ENCODE peak calls at places on chromosomes 3 and 15, in four cellular contexts. X, U, P and S are unnamed samples.

GRCh38 chr3:46908294-46908985 is 30.9 kb downstream of the PTH1R start:
- DNase-seq in X (peak; percentile 56), U (peak; percentile 78), P (no peak), S (peak; percentile 42)

GRCh38 chr15:36370051-36370734 is 209.2 kb upstream of the CDIN1 start:
- DNase-seq in X (no peak), U (no peak), P (no peak), S (no peak)

GRCh38 chr3:186365202-186365974 is 3.4 kb upstream of the DGKG start:
- DNase-seq in X (no peak), U (peak; percentile 22), P (no peak), S (no peak)

GRCh38 chr3:193554790-193555189 is at the start of gene ATP13A4:
- DNase-seq in X (no peak), U (no peak), P (peak; percentile 49), S (peak; percentile 77)

GRCh38 chr15:60396560-60396963 is 1.2 kb downstream of the ANXA2 start:
- DNase-seq in X (no peak), U (no peak), P (no peak), S (no peak)

GRCh38 chr3:79139395-79140060 is 628.3 kb downstream of the ROBO1 start:
- DNase-seq in X (no peak), U (peak; percentile 59), P (peak; percentile 10), S (no peak)

GRCh38 chr15:42056934-42057743 is 36.3 kb upstream of the PLA2G4E start:
- DNase-seq in X (peak; percentile 92), U (peak; percentile 40), P (peak; percentile 95), S (peak; percentile 78)

GRCh38 chr15:66860844-66861243 is 158.8 kb downstream of the SMAD6 start:
- DNase-seq in X (no peak), U (no peak), P (no peak), S (no peak)

GRCh38 chr15:29934251-29934650 is 112.0 kb upstream of the TJP1 start:
- DNase-seq in X (no peak), U (peak; percentile 63), P (no peak), S (no peak)

GRCh38 chr15:79032656-79033055 is 57.9 kb downstream of the RASGRF1 start:
- DNase-seq in X (no peak), U (no peak), P (no peak), S (no peak)

GRCh38 chr15:69786136-69786701 is 311.5 kb downstream of the TLE3 start:
- DNase-seq in X (no peak), U (no peak), P (no peak), S (no peak)

GRCh38 chr3:123546133-123546755 is 38.6 kb downstream of the HACD2 start:
- DNase-seq in X (no peak), U (peak; percentile 43), P (no peak), S (no peak)

GRCh38 chr3:180102134-180102533 is 65.4 kb upstream of the PEX5L start:
- DNase-seq in X (no peak), U (no peak), P (peak; percentile 84), S (no peak)

GRCh38 chr15:99016680-99017321 is 9.2 kb upstream of the PGPEP1L start:
- DNase-seq in X (peak; percentile 72), U (no peak), P (peak; percentile 32), S (no peak)

GRCh38 chr3:148873270-148873927 is 8.3 kb downstream of the CPA3 start:
- DNase-seq in X (no peak), U (no peak), P (no peak), S (no peak)

GRCh38 chr15:27365441-27365840 is 394.5 kb downstream of the GABRG3 start:
- DNase-seq in X (no peak), U (no peak), P (no peak), S (no peak)

GRCh38 chr15:62853114-62853832 is 189.3 kb upstream of the TPM1 start:
- DNase-seq in X (no peak), U (no peak), P (no peak), S (no peak)

GRCh38 chr3:119401069-119401468 is 62.3 kb downstream of the TMEM39A start:
- DNase-seq in X (no peak), U (no peak), P (no peak), S (no peak)

GRCh38 chr3:128806588-128806987 is 72.8 kb upstream of the ACAD9 start:
- DNase-seq in X (no peak), U (no peak), P (no peak), S (no peak)

GRCh38 chr3:128804817-128805166 is 74.6 kb upstream of the ACAD9 start:
- DNase-seq in X (no peak), U (no peak), P (no peak), S (no peak)

GRCh38 chr3:128807186-128807830 is 72.1 kb upstream of the ACAD9 start:
- DNase-seq in X (no peak), U (no peak), P (no peak), S (no peak)

GRCh38 chr3:128804017-128804816 is 75.2 kb upstream of the ACAD9 start:
- DNase-seq in X (no peak), U (peak; percentile 23), P (peak; percentile 63), S (no peak)

DNA sequence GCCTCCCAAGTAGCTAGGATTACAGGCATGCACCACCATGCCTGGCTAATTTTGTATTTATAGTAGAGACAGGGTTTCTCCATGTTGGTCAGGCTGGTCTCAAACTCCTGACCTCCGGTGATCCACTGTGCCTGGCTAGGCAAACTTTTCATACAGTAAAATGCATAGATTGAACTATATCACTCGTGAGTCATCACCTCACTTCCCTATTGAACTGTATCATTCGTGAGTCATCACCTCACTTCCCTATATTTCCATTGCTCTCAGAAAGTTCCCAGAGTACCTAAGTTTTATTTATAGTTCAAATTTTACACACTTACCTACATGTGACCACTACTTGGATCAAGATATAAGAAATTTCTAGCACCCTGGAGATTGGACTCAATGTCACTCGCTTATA is 73.6 kb upstream of the ACAD9 start:
- DNase-seq in X (no peak), U (peak; percentile 29), P (no peak), S (no peak)
- H3K4me3 ChIP-seq in X (peak overlapping the region; percentile 50), U (no peak overlapping the region), P (no peak overlapping the region), S (no peak overlapping the region)

GRCh38 chr3:23763040-23763477 is 42.7 kb upstream of the UBE2E1 start:
- DNase-seq in X (no peak), U (no peak), P (no peak), S (no peak)
- H3K4me3 ChIP-seq in X (peak overlapping the region; percentile 48), U (peak overlapping the region; percentile 38), P (no peak overlapping the region), S (no peak overlapping the region)

DNA sequence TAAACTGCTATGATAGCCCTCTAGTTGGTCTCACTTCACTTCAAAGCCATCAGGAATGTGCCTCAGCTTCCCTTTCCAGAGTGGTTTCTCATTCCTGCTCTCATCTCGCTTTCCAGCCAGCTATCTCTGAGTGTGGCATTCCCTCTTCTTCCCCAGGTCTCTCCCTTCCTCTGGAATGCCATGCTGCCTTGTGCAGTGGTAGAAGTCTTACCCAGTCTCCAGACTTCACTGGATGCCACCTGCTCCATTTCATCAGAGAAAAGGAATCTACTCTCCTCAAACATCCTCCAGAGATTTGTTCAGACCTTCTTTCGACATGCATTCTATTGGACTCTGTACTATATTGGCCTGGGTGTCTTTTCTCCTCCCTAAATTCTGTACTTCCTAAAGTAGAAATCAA is 83.0 kb downstream of the AGBL1 start:
- DNase-seq in X (no peak), U (no peak), P (no peak), S (no peak)
- H3K4me3 ChIP-seq in X (no peak overlapping the region), U (no peak overlapping the region), P (no peak overlapping the region), S (no peak overlapping the region)

DNA sequence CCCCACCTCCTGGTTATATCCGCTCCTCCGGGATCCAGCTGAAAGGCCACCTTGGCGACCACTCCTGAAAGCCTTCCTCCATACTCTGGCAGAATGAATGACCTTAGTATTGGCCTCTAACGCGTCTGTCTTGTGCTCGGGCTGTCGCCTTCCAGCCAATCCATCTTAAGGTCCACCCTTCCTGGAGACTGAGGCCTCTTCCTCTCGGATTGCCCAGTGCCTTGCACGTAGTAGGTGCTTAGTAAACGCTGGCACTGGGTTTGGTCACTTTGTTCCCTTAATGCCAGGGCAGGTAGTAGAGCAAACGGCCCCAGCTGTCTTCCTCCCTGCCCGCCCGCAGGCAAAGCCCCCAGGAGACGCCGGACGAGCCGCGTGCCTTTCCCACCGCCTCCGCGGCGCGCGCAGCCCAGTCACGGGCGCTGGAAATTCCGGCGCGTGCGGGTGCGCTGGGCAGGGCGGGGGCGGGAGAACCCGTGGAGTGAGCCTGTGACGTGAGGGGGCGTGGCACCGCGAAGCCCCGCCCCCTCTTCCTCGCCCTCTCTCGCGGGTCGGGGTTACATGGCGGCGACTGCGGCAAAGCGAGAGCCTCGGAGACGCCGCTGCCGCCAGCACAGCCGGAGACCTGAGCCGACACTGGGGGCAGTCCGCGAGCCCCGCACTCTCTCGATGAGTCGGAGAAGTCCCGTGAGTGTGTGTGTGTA is at the start of gene MAPK6:
- DNase-seq in X (peak; percentile 97), U (peak; percentile 85), P (peak; percentile 89), S (peak; percentile 96)
- H3K4me3 ChIP-seq in X (peak within 1 kb of the TSS; percentile 65), U (peak within 1 kb of the TSS; percentile 93), P (peak within 1 kb of the TSS; percentile 77), S (peak within 1 kb of the TSS; percentile 40)

GRCh38 chr3:184562146-184562861 is 719 bp downstream of the EPHB3 start:
- DNase-seq in X (no peak), U (no peak), P (no peak), S (peak; percentile 61)

GRCh38 chr3:184560992-184561328 is 625 bp upstream of the EPHB3 start:
- DNase-seq in X (no peak), U (no peak), P (no peak), S (peak; percentile 43)

GRCh38 chr3:184560531-184560930 is 1.1 kb upstream of the EPHB3 start:
- DNase-seq in X (no peak), U (no peak), P (no peak), S (peak; percentile 46)

GRCh38 chr3:184562875-184563568 is 1.4 kb downstream of the EPHB3 start:
- DNase-seq in X (no peak), U (no peak), P (no peak), S (peak; percentile 60)

GRCh38 chr3:184561329-184562145 is at the start of gene EPHB3:
- DNase-seq in X (peak; percentile 99), U (peak; percentile 99), P (peak; percentile 100), S (peak; percentile 98)
- H3K4me3 ChIP-seq in X (peak within 1 kb of the TSS; percentile 70), U (peak within 1 kb of the TSS; percentile 49), P (peak within 1 kb of the TSS; percentile 59), S (peak within 1 kb of the TSS; percentile 35)

DNA sequence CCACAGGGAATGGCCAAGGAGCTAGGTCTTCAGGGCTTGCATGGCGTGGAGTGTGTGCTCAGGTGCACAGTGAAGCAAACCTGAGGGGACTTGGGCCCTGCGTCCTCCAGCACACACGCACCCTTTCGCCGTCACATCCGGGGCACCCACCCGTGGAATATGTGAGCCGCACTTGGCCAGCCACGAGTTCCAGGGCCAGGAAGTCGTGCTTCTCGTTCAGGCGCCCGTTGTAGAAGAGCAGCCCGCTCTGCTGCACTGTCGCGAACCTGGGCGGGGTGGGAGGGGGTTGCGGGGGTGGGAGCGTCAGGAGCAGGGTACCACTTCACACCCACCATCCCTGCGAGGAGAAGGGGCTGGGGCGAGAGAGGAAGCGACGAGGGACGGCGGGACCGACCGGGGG is 7.1 kb downstream of the CELSR3 start:
- DNase-seq in X (no peak), U (no peak), P (no peak), S (no peak)
- H3K4me3 ChIP-seq in X (peak overlapping the region; percentile 80), U (peak overlapping the region; percentile 45), P (peak overlapping the region; percentile 59), S (no peak overlapping the region)